ENCODE peak calls at places on chromosomes 11 and 22, in four cellular contexts. One of them, this sample, is unnamed.

GRCh38 chr11:107962181-107962580 is 33.9 kb downstream of the RAB39A start:
- DNase-seq in HepG2: no peak
- DNase-seq in K562: no peak
- DNase-seq in GM12878: no peak
- DNase-seq in this sample: no peak

GRCh38 chr11:79321282-79321681 is 119.5 kb downstream of the TENM4 start:
- DNase-seq in GM12878: no peak
- DNase-seq in K562: no peak
- DNase-seq in HepG2: no peak
- DNase-seq in this sample: no peak

GRCh38 chr11:104570088-104570701 is 328.1 kb downstream of the CASP12 start:
- DNase-seq in GM12878: no peak
- DNase-seq in K562: no peak
- DNase-seq in HepG2: no peak
- DNase-seq in this sample: no peak

GRCh38 chr11:2842876-2843275 is 42.7 kb downstream of the CDKN1C start:
- DNase-seq in K562: no peak
- DNase-seq in HepG2: no peak
- DNase-seq in GM12878: no peak
- DNase-seq in this sample: no peak

GRCh38 chr11:83827940-83828554 is 541.9 kb upstream of the CCDC90B start:
- DNase-seq in HepG2: peak
- DNase-seq in K562: peak
- DNase-seq in GM12878: no peak
- DNase-seq in this sample: peak

GRCh38 chr11:76206327-76207081 is at the start of gene WNT11:
- DNase-seq in GM12878: no peak
- DNase-seq in HepG2: no peak
- DNase-seq in K562: peak
- DNase-seq in this sample: peak

GRCh38 chr11:27524155-27524554 is 17.6 kb upstream of the LIN7C start:
- DNase-seq in HepG2: peak
- DNase-seq in GM12878: no peak
- DNase-seq in K562: peak
- DNase-seq in this sample: no peak

GRCh38 chr11:61791737-61792309 is 576 bp downstream of the TMEM258 start:
- DNase-seq in GM12878: no peak
- DNase-seq in K562: peak
- DNase-seq in HepG2: peak
- DNase-seq in this sample: peak

GRCh38 chr11:46526489-46527215 is 67.2 kb downstream of the AMBRA1 start:
- DNase-seq in HepG2: no peak
- DNase-seq in K562: no peak
- DNase-seq in GM12878: no peak
- DNase-seq in this sample: no peak

GRCh38 chr11:73230931-73231330 is 12.8 kb downstream of the P2RY2 start:
- DNase-seq in GM12878: no peak
- DNase-seq in K562: no peak
- DNase-seq in HepG2: no peak
- DNase-seq in this sample: no peak

GRCh38 chr11:34749666-34750659 is 129.1 kb downstream of the EHF start:
- DNase-seq in K562: no peak
- DNase-seq in GM12878: no peak
- DNase-seq in HepG2: no peak
- DNase-seq in this sample: no peak

GRCh38 chr11:73327812-73328364 is 19.8 kb downstream of the ARHGEF17 start:
- DNase-seq in K562: no peak
- DNase-seq in GM12878: no peak
- DNase-seq in HepG2: no peak
- DNase-seq in this sample: no peak

GRCh38 chr11:103537904-103538502 is 428.8 kb downstream of the DYNC2H1 start:
- DNase-seq in GM12878: no peak
- DNase-seq in K562: no peak
- DNase-seq in HepG2: no peak
- DNase-seq in this sample: no peak

GRCh38 chr22:17232406-17232805 is 13.2 kb upstream of the ADA2 start:
- DNase-seq in HepG2: no peak
- DNase-seq in K562: no peak
- DNase-seq in GM12878: no peak
- DNase-seq in this sample: no peak

GRCh38 chr22:39462443-39463147 is 5.8 kb downstream of the MGAT3 start:
- DNase-seq in GM12878: peak
- DNase-seq in HepG2: peak
- DNase-seq in K562: peak
- DNase-seq in this sample: no peak

GRCh38 chr11:120900642-120901041 is 123.3 kb upstream of the TBCEL start:
- DNase-seq in K562: no peak
- DNase-seq in HepG2: no peak
- DNase-seq in GM12878: no peak
- DNase-seq in this sample: no peak

GRCh38 chr11:34679681-34680080 is 58.8 kb downstream of the EHF start:
- DNase-seq in K562: no peak
- DNase-seq in HepG2: no peak
- DNase-seq in GM12878: no peak
- DNase-seq in this sample: no peak

GRCh38 chr11:10487002-10487647 is 32.1 kb downstream of the AMPD3 start:
- DNase-seq in K562: no peak
- DNase-seq in HepG2: no peak
- DNase-seq in GM12878: no peak
- DNase-seq in this sample: no peak

DNA sequence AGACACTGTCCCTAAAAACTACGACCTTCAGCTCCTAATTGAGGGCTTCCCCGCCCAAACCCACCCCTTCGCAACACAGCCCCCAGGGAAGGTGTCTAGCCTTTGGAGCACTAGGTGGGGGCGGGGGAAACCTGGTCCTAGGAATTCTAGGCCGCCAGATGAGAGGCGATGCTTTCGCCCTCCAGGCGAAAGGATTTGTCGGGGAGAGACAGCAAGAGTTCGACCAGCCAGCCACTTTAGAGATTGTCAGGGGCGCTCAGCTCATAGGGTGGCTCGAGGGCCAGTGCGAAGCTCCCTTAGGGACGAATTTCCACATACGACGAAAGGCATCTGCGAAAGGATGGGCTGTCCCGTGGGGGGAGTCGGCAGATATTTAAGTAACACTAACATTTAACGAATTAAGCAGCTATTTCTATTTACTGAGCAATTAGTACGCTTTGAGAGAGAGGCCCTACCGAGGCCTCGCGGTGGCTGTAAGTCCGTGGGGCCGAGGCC is 5.3 kb downstream of the CD248 start:
- DNase-seq in K562: no peak
- DNase-seq in GM12878: no peak
- DNase-seq in HepG2: no peak
- DNase-seq in this sample: no peak
- TF ChIP-seq FOXK2 in K562: no peak
- TF ChIP-seq FOXK2 in GM12878: no peak
- TF ChIP-seq FOXK2 in HepG2: no peak
- TF ChIP-seq FOXK2 in this sample: no peak

GRCh38 chr22:48827904-48828555 is 999.6 kb downstream of the BRD1 start:
- DNase-seq in HepG2: no peak
- DNase-seq in K562: no peak
- DNase-seq in GM12878: no peak
- DNase-seq in this sample: no peak
- TF ChIP-seq FOXK2 in HepG2: no peak
- TF ChIP-seq FOXK2 in K562: no peak
- TF ChIP-seq FOXK2 in GM12878: no peak
- TF ChIP-seq FOXK2 in this sample: no peak

DNA sequence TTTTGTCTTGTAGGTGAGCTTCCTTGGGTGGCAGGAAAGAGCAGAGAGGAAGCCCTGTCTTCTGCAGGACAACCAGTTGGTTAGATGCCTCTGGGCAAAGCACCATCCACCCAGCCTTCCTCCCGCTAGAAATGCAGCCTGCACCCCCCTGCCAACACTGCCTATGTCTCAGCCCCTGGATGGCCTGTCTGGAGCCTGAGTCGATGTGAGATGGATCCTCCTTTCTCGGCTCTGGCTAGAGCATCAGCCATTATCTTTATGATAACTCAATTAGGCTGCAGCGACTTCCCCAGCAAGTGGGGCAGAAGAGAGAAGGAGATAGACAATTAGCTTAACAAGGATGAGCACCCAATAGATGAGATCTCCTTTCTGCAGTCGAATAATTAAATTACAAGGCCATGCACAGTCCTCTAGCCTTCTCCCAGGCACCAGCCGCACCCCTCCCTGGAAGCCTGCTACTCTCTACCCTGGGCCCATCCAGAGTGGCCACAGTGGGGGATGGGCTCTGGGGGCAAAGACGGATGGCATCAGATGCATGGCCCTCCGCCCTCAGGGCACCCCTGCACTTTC is 179.3 kb downstream of the CEP164 start:
- DNase-seq in K562: no peak
- DNase-seq in GM12878: no peak
- DNase-seq in HepG2: no peak
- DNase-seq in this sample: no peak
- TF ChIP-seq FOXK2 in K562: no peak
- TF ChIP-seq FOXK2 in GM12878: no peak
- TF ChIP-seq FOXK2 in HepG2: no peak
- TF ChIP-seq FOXK2 in this sample: no peak

GRCh38 chr11:30585892-30586250 is 282 bp downstream of the MPPED2 start:
- DNase-seq in GM12878: no peak
- DNase-seq in HepG2: no peak
- DNase-seq in K562: no peak
- DNase-seq in this sample: peak
- TF ChIP-seq FOXK2 in GM12878: no peak
- TF ChIP-seq FOXK2 in HepG2: no peak
- TF ChIP-seq FOXK2 in K562: no peak
- TF ChIP-seq FOXK2 in this sample: no peak

DNA sequence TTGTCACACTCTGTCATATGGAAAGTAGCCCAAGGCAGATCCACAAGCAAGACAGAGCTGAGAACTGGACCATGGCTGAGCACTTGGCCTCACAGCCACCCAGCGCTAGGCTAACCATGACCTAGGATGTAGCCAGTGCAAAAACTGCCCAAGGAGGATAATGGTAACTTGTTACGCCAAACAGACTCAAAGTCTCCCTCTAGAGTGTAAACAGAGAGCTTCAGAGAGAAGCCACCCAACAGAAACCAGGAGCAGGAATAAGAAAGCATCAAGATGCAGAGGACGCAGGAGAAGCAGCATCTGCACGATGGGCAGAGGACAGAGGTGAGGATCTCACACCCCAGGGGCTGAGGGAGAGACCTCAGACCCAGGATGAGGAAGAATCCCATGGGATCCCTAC is 97.9 kb downstream of the RCN1 start:
- DNase-seq in HepG2: no peak
- DNase-seq in GM12878: no peak
- DNase-seq in K562: peak
- DNase-seq in this sample: no peak
- TF ChIP-seq FOXK2 in HepG2: no peak
- TF ChIP-seq FOXK2 in GM12878: no peak
- TF ChIP-seq FOXK2 in K562: no peak
- TF ChIP-seq FOXK2 in this sample: no peak

GRCh38 chr22:45007247-45007945 is 2.4 kb downstream of the PHF21B start:
- DNase-seq in K562: peak
- DNase-seq in HepG2: no peak
- DNase-seq in GM12878: no peak
- DNase-seq in this sample: peak

GRCh38 chr22:45009881-45010531 is at the start of gene PHF21B:
- DNase-seq in GM12878: no peak
- DNase-seq in HepG2: no peak
- DNase-seq in K562: peak
- DNase-seq in this sample: peak

GRCh38 chr22:45007946-45008852 is 1.6 kb downstream of the PHF21B start:
- DNase-seq in GM12878: no peak
- DNase-seq in K562: peak
- DNase-seq in HepG2: no peak
- DNase-seq in this sample: no peak

GRCh38 chr22:45010532-45010900 is 711 bp upstream of the PHF21B start:
- DNase-seq in HepG2: no peak
- DNase-seq in GM12878: no peak
- DNase-seq in K562: no peak
- DNase-seq in this sample: no peak

DNA sequence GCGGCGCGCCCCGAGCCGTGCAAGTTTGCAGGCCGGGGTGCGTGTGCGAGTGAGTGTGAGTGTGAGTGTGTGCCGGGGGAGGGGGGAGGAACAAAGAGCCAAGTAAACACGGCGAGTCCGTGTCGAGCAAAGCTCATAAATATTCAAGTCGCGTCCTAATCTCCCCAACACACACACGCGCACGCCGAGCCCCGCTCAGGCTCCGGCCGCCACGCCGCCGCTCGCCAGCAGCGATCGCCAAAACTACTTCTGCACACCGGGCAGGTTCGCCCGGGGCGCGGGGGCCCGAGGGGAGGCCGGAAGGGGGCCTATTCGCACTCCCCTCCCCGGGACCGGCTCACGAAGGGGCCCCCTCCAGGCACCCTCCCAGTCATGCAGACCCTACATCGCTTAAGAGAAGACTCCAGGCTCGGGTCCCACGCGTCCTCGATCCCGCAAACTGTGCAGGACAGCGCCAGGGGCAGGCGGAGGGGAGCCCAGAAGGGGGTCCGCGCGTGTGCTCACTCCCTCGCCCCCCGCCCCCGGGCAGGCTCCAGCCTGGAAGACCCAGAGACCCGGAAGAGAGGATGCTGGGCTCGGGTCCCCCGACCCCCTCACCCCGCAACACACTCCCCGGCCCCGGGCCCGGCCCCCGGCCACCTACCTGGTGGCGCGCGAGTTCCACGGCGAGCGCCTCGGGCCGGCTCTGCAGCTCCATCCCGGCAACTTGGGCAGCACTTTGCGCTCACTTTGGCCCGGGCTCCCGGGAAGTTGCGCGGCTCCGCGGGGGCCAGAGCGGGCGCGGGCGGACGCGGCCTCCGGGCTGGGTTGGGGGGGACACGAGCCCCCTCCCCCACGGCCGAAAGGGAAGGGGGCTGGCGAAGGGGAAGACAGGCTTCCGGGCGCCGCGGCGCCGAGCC is 703 bp downstream of the PHF21B start:
- DNase-seq in HepG2: no peak
- DNase-seq in K562: peak
- DNase-seq in GM12878: no peak
- DNase-seq in this sample: no peak
- TF ChIP-seq FOXK2 in HepG2: no peak
- TF ChIP-seq FOXK2 in K562: no peak
- TF ChIP-seq FOXK2 in GM12878: no peak
- TF ChIP-seq FOXK2 in this sample: no peak